ENCODE peak calls at places on chromosomes 3 and 15, in four cellular contexts. R, O, H and Y are unnamed samples. For H3K36me3, the result is how much of the 10 kb centered on the place peaks cover.

GRCh38 chr3:100257601-100258000 is 3.2 kb upstream of the TBC1D23 start:
- DNase-seq in O (no peak), H (no peak), R (no peak), Y (no peak)

GRCh38 chr3:11532865-11533490 is 110.7 kb downstream of the VGLL4 start:
- DNase-seq in R (no peak), O (no peak), H (no peak), Y (no peak)

GRCh38 chr15:75043509-75044257 is 20.3 kb downstream of the PPCDC start:
- DNase-seq in R (peak), O (no peak), H (peak), Y (no peak)

GRCh38 chr3:190073264-190073663 is 47.4 kb downstream of the P3H2 start:
- DNase-seq in H (no peak), R (no peak), O (no peak), Y (no peak)

GRCh38 chr3:88282519-88283241 is 132.9 kb downstream of the C3orf38 start:
- DNase-seq in R (no peak), O (no peak), H (no peak), Y (no peak)

GRCh38 chr3:12444582-12445468 is 39.5 kb upstream of the TSEN2 start:
- DNase-seq in O (no peak), H (no peak), R (peak), Y (no peak)

GRCh38 chr3:10563396-10563795 is 58.0 kb upstream of the ATP2B2 start:
- DNase-seq in R (no peak), O (no peak), H (no peak), Y (no peak)

GRCh38 chr3:151839313-151839631 is 25.4 kb downstream of the AADAC start:
- DNase-seq in O (no peak), R (no peak), H (no peak), Y (no peak)

GRCh38 chr3:40317061-40317676 is 7.7 kb downstream of the EIF1B start:
- DNase-seq in O (no peak), R (peak), H (no peak), Y (peak)

GRCh38 chr3:154758109-154758868 is 321.8 kb upstream of the MME start:
- DNase-seq in H (no peak), O (no peak), R (no peak), Y (no peak)

GRCh38 chr3:39407773-39408492 is 1.4 kb downstream of the RPSA start:
- DNase-seq in O (no peak), R (no peak), H (no peak), Y (no peak)

GRCh38 chr15:33126559-33127290 is 67.8 kb downstream of the FMN1 start:
- DNase-seq in O (no peak), H (no peak), R (peak), Y (peak)

DNA sequence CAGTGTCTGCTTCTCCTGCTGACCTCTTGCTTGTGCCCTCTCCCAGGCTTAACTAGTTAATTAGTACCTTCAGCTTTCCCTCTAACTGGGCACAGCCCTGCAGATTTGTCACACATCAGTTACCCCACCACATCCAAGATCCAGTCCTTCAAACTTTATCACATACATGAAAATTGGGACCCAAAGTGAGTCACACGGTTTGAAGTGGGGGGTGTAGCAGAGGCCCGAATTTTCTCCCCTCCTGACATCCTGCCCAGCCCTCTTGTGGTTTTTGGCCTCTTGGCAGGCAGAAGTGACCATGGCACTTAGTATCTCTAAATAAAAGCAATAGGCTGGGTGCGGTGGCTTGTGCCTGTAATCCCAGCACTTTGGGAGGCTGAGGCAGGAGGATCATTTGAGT is 3.9 kb downstream of the MAPKAPK3 start:
- DNase-seq in H (no peak), O (no peak), R (no peak), Y (no peak)
- H3K4me3 ChIP-seq in H (no peak), O (no peak), R (no peak), Y (no peak)

DNA sequence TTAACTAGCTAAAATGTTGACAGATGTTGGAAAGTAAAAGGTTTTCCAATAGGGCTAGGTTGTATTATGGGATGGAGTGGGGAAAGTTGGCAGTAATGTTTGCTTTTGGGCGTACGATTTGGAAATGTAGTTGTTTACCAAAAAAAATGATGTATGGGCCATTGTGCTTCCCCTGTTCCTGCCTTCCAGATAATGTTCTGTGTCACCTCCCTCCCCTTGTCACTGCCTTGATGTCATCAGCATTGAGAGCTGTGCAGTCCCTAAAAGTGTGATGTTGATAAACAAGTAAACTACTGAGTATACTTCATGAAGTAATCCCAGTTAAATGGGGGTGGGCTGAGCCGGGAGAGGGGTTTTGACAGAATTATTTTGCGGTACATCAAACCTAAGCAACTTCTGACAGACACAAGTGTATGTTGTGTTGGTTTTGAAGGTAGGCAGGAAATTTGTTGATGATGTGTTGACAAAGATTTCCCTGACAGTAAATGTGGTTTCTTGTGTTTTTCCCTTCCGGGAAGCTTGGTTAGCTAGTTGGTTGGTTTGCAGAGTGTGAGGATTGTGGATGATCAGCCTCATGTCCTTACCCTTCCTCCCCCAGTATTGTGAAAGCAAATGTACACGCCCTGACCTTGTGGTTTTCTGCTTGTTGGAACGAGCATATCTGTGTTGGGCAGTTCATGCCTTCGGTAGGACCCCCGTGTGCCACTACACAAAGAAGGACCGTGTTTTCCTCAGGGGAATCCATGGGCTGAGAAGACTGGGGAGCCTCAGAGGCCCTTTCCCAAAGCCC is 87.3 kb downstream of the PGPEP1L start:
- DNase-seq in H (no peak), R (no peak), O (no peak), Y (no peak)
- H3K36me3 ChIP-seq in H (under half), R (under half), O (under half), Y (half or more)

GRCh38 chr3:64088408-64089136 is 65.3 kb upstream of the PSMD6 start:
- DNase-seq in O (no peak), H (no peak), R (no peak), Y (no peak)
- TF ChIP-seq SUZ12 in O (no peak), H (no peak), R (no peak), Y (no peak)

DNA sequence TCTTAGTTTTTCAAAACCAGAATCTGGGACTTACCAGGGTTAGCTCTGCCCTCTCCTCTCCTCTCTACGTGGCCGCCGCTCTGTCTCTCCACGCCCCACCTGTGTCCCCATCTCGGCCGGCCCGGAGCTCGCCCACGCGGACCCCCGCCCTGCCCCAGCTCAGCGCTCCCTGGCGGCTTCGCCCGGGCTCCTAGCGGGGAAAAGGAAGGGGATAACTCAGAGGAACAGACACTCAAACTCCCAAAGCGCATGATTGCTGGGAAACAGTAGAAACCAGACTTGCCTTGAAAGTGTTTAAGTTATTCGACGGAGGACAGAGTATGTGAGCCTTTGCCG is 5.4 kb downstream of the ISL2 start:
- DNase-seq in H (no peak), O (peak), R (no peak), Y (no peak)
- H3K4me3 ChIP-seq in H (no peak), O (no peak), R (no peak), Y (no peak)

GRCh38 chr15:60353245-60353940 is 44.4 kb downstream of the ANXA2 start:
- DNase-seq in H (no peak), R (no peak), O (no peak), Y (no peak)
- H3K36me3 ChIP-seq in H (under half), R (under half), O (under half), Y (half or more)